ENCODE peak calls at places on chromosomes 5 and 9, in four cellular contexts. Q is spleen; A is GM12864; B is stimulated activated CD4-positive, alpha-beta T cell treated with anti-CD3 and anti-CD28 coated beads, Interleukin-4, amount 100 ng/mL, for 24 hours. F is an unnamed sample.

GRCh38 chr5:15992918-15993317 is 186.7 kb downstream of the MARCHF11 start:
- DNase-seq in Q (no peak), A (no peak), B (no peak), F (no peak)

GRCh38 chr5:87116821-87117512 is 150.7 kb upstream of the RASA1 start:
- DNase-seq in Q (no peak), A (peak), B (peak), F (no peak)

GRCh38 chr5:174384509-174384947 is 339.0 kb downstream of the NSG2 start:
- DNase-seq in Q (no peak), A (no peak), B (no peak), F (no peak)

GRCh38 chr9:83281306-83282255 is 218.6 kb upstream of the RASEF start:
- DNase-seq in Q (no peak), A (no peak), B (no peak), F (no peak)

GRCh38 chr9:130172858-130173461 is 756 bp downstream of the NCS1 start:
- DNase-seq in Q (no peak), A (no peak), B (peak), F (peak)

GRCh38 chr5:79878721-79879336 is 112.2 kb downstream of the MTX3 start:
- DNase-seq in Q (no peak), A (no peak), B (peak), F (peak)

GRCh38 chr9:22237497-22238363 is 208.9 kb upstream of the DMRTA1 start:
- DNase-seq in Q (no peak), A (no peak), B (no peak), F (no peak)

GRCh38 chr9:136695435-136695895 is 8.2 kb upstream of the AGPAT2 start:
- DNase-seq in Q (no peak), A (no peak), B (no peak), F (no peak)

GRCh38 chr5:20554001-20554400 is 566.0 kb upstream of the CDH18 start:
- DNase-seq in Q (no peak), A (no peak), B (no peak), F (no peak)

GRCh38 chr5:82494942-82495341 is 216.8 kb upstream of the RPS23 start:
- DNase-seq in Q (no peak), A (no peak), B (no peak), F (no peak)

GRCh38 chr5:73459366-73459765 is 10.8 kb upstream of the FOXD1 start:
- DNase-seq in Q (no peak), A (no peak), B (no peak), F (no peak)

GRCh38 chr5:137075163-137075970 is 423.8 kb downstream of the SPOCK1 start:
- DNase-seq in Q (no peak), A (peak), B (peak), F (peak)

GRCh38 chr9:137066096-137066861 is 4.1 kb downstream of the SAPCD2 start:
- DNase-seq in Q (no peak), A (no peak), B (no peak), F (no peak)

GRCh38 chr9:71897573-71897972 is 13.4 kb downstream of the ABHD17B start:
- DNase-seq in Q (no peak), A (no peak), B (no peak), F (no peak)

GRCh38 chr9:87243602-87244001 is 254.1 kb upstream of the DAPK1 start:
- DNase-seq in Q (no peak), A (no peak), B (no peak), F (no peak)

GRCh38 chr5:157159209-157159751 is 6.8 kb downstream of the GARIN3 start:
- DNase-seq in Q (no peak), A (no peak), B (peak), F (no peak)

GRCh38 chr5:66986009-66986408 is 210.6 kb downstream of the CD180 start:
- DNase-seq in Q (no peak), A (no peak), B (no peak), F (no peak)

GRCh38 chr9:113616116-113616515 is 152.6 kb downstream of the RGS3 start:
- DNase-seq in Q (peak), A (no peak), B (no peak), F (no peak)

GRCh38 chr5:148397968-148398595 is 14.3 kb downstream of the FBXO38 start:
- DNase-seq in Q (no peak), A (no peak), B (no peak), F (no peak)

GRCh38 chr5:145681686-145682085 is 153.5 kb downstream of the PRELID2 start:
- DNase-seq in Q (no peak), A (peak), B (peak), F (peak)